ENCODE peak calls at places on chromosomes 6 and 20, in nine cellular contexts. G is bronchial epithelial cell; H is choroid plexus epithelial cell; X is stimulated activated effector memory CD8-positive, alpha-beta T cell treated with anti-CD3 and anti-CD28 coated beads, Interleukin-12 subunit alpha, Interleukin-12 subunit beta, amount 100 ng/mL, for 72 hours; W is activated effector memory CD4-positive, alpha-beta T cell treated with anti-CD3 and anti-CD28 coated beads, Interleukin-2, amount 50 U/mL, for 16 hours; V is HCT116; Y is activated CD4-positive, alpha-beta T cell treated with anti-CD3 and anti-CD28 coated beads, Interleukin-2, amount 50 U/mL, for 24 hours; S is Calu3; U is GM23248. I is an unnamed sample.

GRCh38 chr20:3563548-3564177 is 92.8 kb downstream of the ATRN start:
- DNase-seq in H (peak), G (peak), X (no peak), S (peak), W (no peak), U (peak), V (peak), Y (peak), I (no peak)

GRCh38 chr6:12827921-12828320 is 111.4 kb downstream of the PHACTR1 start:
- DNase-seq in Y (no peak), S (no peak), X (no peak), W (no peak), U (no peak), H (no peak), V (no peak), G (no peak), I (no peak)

GRCh38 chr6:154218336-154218735 is 138.3 kb downstream of the IPCEF1 start:
- DNase-seq in H (no peak), Y (no peak), G (no peak), V (no peak), X (peak), S (no peak), W (no peak), U (no peak), I (no peak)

GRCh38 chr6:119476554-119476953 is 127.0 kb upstream of the MAN1A1 start:
- DNase-seq in X (no peak), U (no peak), H (peak), Y (no peak), G (no peak), S (no peak), V (no peak), W (no peak), I (no peak)

GRCh38 chr6:3308106-3308505 is 49.4 kb downstream of the PSMG4 start:
- DNase-seq in Y (no peak), H (no peak), V (no peak), U (no peak), S (no peak), G (no peak), X (no peak), W (no peak), I (no peak)

GRCh38 chr6:89970609-89971337 is 76.5 kb downstream of the GJA10 start:
- DNase-seq in X (no peak), V (peak), U (peak), G (peak), Y (no peak), W (no peak), H (peak), S (peak), I (no peak)

GRCh38 chr6:27812805-27813626 is 99.2 kb downstream of the OR2B2 start:
- DNase-seq in V (no peak), U (no peak), S (no peak), Y (no peak), G (no peak), X (peak), W (no peak), H (no peak), I (no peak)

GRCh38 chr6:134169881-134170486 is 117.6 kb upstream of the SLC2A12 start:
- DNase-seq in X (no peak), W (no peak), H (peak), U (peak), S (no peak), V (no peak), G (no peak), Y (no peak), I (no peak)

GRCh38 chr6:154509421-154510143 is 903 bp downstream of the CNKSR3 start:
- DNase-seq in X (no peak), H (peak), G (no peak), U (peak), V (no peak), S (peak), W (no peak), Y (no peak), I (no peak)

GRCh38 chr6:169075211-169075621 is 178.4 kb downstream of the THBS2 start:
- DNase-seq in W (no peak), V (no peak), H (peak), U (peak), X (no peak), Y (no peak), S (no peak), G (no peak), I (no peak)

GRCh38 chr20:44646023-44646640 is 5.4 kb downstream of the ADA start:
- DNase-seq in V (no peak), G (no peak), Y (no peak), S (no peak), U (no peak), X (peak), H (peak), W (peak), I (no peak)

GRCh38 chr20:36121981-36122930 is 32.3 kb upstream of the EPB41L1 start:
- DNase-seq in S (peak), U (no peak), Y (no peak), H (no peak), G (peak), X (no peak), W (no peak), V (peak), I (no peak)

GRCh38 chr20:37209661-37210314 is 30.4 kb upstream of the MROH8 start:
- DNase-seq in W (no peak), V (no peak), H (no peak), Y (no peak), S (no peak), X (no peak), G (peak), U (no peak), I (no peak)

GRCh38 chr6:92267335-92267734 is 1152.0 kb downstream of the EPHA7 start:
- DNase-seq in G (no peak), W (no peak), H (no peak), Y (no peak), S (no peak), U (no peak), V (no peak), X (no peak), I (no peak)

GRCh38 chr6:137339929-137340559 is 120.9 kb upstream of the IFNGR1 start:
- DNase-seq in H (peak), V (no peak), G (peak), X (no peak), S (no peak), Y (no peak), U (peak), W (no peak), I (no peak)

GRCh38 chr20:731891-732560 is 36.3 kb downstream of the SLC52A3 start:
- DNase-seq in H (no peak), V (no peak), U (peak), W (peak), Y (no peak), X (no peak), S (no peak), G (no peak), I (no peak)

GRCh38 chr6:35234901-35235300 is 21.1 kb downstream of the SCUBE3 start:
- DNase-seq in V (no peak), S (no peak), H (no peak), W (no peak), G (no peak), U (no peak), X (no peak), Y (no peak), I (no peak)

GRCh38 chr20:54624701-54625472 is 149.5 kb downstream of the DOK5 start:
- DNase-seq in X (no peak), Y (no peak), V (no peak), W (no peak), U (no peak), G (no peak), H (no peak), S (peak), I (no peak)

GRCh38 chr20:47801759-47802158 is 16.5 kb upstream of the SULF2 start:
- DNase-seq in Y (no peak), X (no peak), G (no peak), U (no peak), W (no peak), V (no peak), H (no peak), S (no peak), I (no peak)

GRCh38 chr6:7267521-7268091 is 45.4 kb downstream of the SSR1 start:
- DNase-seq in G (peak), V (peak), U (peak), S (peak), X (no peak), H (peak), Y (no peak), W (peak), I (no peak)

GRCh38 chr20:49568491-49569151 is 684 bp upstream of the PTGIS start:
- DNase-seq in Y (no peak), V (no peak), X (no peak), S (no peak), G (no peak), H (no peak), U (peak), W (peak), I (no peak)

GRCh38 chr20:23285536-23285935 is 65.1 kb upstream of the NXT1 start:
- DNase-seq in S (no peak), X (no peak), H (no peak), Y (no peak), G (no peak), W (no peak), U (no peak), V (no peak), I (no peak)

GRCh38 chr6:126086560-126086959 is 100.2 kb downstream of the TRMT11 start:
- DNase-seq in X (no peak), G (no peak), H (no peak), S (no peak), Y (no peak), V (no peak), U (no peak), W (no peak), I (no peak)

GRCh38 chr6:30759575-30760239 is 15.4 kb upstream of the IER3 start:
- DNase-seq in G (peak), Y (no peak), S (no peak), W (no peak), H (peak), V (no peak), U (peak), X (no peak), I (no peak)

GRCh38 chr20:50868509-50869495 is 62.4 kb downstream of the ADNP start:
- DNase-seq in U (no peak), S (peak), G (peak), Y (no peak), X (no peak), V (no peak), H (peak), W (no peak), I (no peak)

GRCh38 chr6:161104966-161105365 is 113.4 kb downstream of the MAP3K4 start:
- DNase-seq in S (no peak), G (peak), V (no peak), H (peak), U (peak), W (no peak), X (no peak), Y (no peak), I (no peak)

GRCh38 chr6:122207794-122208193 is 191.7 kb upstream of the HSF2 start:
- DNase-seq in U (peak), W (no peak), Y (no peak), H (peak), S (no peak), X (no peak), V (no peak), G (peak), I (no peak)

GRCh38 chr20:52801628-52802006 is 170.5 kb upstream of the TSHZ2 start:
- DNase-seq in X (no peak), W (no peak), H (no peak), V (no peak), G (no peak), Y (no peak), S (no peak), U (no peak), I (no peak)

GRCh38 chr6:2412731-2413130 is 167.3 kb upstream of the GMDS start:
- DNase-seq in G (peak), U (peak), W (no peak), Y (no peak), H (peak), V (no peak), X (no peak), S (no peak), I (no peak)

GRCh38 chr6:135664527-135664926 is 167.0 kb upstream of the AHI1 start:
- DNase-seq in H (no peak), G (no peak), V (no peak), S (no peak), X (no peak), W (no peak), U (no peak), Y (no peak), I (no peak)

GRCh38 chr6:30935018-30935417 is 3.0 kb upstream of the SFTA2 start:
- DNase-seq in W (no peak), V (no peak), Y (no peak), H (peak), S (peak), X (no peak), G (peak), U (no peak), I (no peak)

GRCh38 chr6:25354078-25354940 is 75.1 kb downstream of the CARMIL1 start:
- DNase-seq in W (no peak), Y (no peak), U (peak), X (no peak), H (peak), V (no peak), S (no peak), G (no peak), I (no peak)

GRCh38 chr6:150894191-150894744 is 28.8 kb downstream of the MTHFD1L start:
- DNase-seq in X (no peak), G (no peak), S (no peak), U (peak), Y (no peak), V (no peak), W (no peak), H (no peak), I (no peak)

GRCh38 chr6:144986271-144986670 is 701.1 kb downstream of the UTRN start:
- DNase-seq in X (no peak), G (no peak), V (no peak), U (no peak), Y (no peak), S (no peak), H (no peak), W (no peak), I (no peak)

GRCh38 chr6:7846971-7847818 is 63.4 kb downstream of the TXNDC5 start:
- DNase-seq in U (peak), X (no peak), S (no peak), Y (no peak), H (peak), G (peak), V (no peak), W (no peak), I (no peak)

GRCh38 chr20:43389839-43390626 is 67.7 kb upstream of the SRSF6 start:
- DNase-seq in V (no peak), U (no peak), X (peak), Y (no peak), W (no peak), H (no peak), G (no peak), S (peak), I (no peak)

GRCh38 chr6:111761783-111762312 is 111.4 kb downstream of the FYN start:
- DNase-seq in S (no peak), H (peak), Y (peak), V (no peak), G (no peak), U (no peak), X (no peak), W (peak), I (no peak)

GRCh38 chr6:163539101-163539762 is 124.7 kb downstream of the QKI start:
- DNase-seq in Y (no peak), U (no peak), W (no peak), X (no peak), H (no peak), S (no peak), G (no peak), V (no peak), I (no peak)

GRCh38 chr6:151900897-151901485 is 93.5 kb downstream of the ESR1 start:
- DNase-seq in U (no peak), S (peak), Y (no peak), G (peak), H (no peak), X (no peak), V (no peak), W (no peak), I (no peak)

I was measured in stimulated activated CD4-positive, alpha-beta T cell treated with anti-CD3 and anti-CD28 coated beads, Interleukin-15, amount 100 ng/mL, for 1 hour.